ENCODE peak calls at places on chromosome 19, in seven cellular contexts. E is cardiac muscle cell, K is stomach, X is mucosa of descending colon, I is left ventricle myocardium inferior, W is HCT116, Y is neural progenitor cell. B is an unnamed sample. For H3K4me1, the result is how much of the 10 kb centered on the place peaks cover.

GRCh38 chr19:45564131-45564780 is 20.3 kb downstream of the OPA3 start:
- DNase-seq in K (no peak), W (no peak), I (no peak), Y (no peak), E (peak), X (no peak), B (no peak)

GRCh38 chr19:42246143-42246868 is 3.9 kb upstream of the GSK3A start:
- DNase-seq in I (peak), Y (peak), W (no peak), E (peak), X (peak), K (peak), B (peak)

GRCh38 chr19:5696196-5697021 is 6.3 kb downstream of the RPL36 start:
- DNase-seq in X (no peak), Y (no peak), E (no peak), K (no peak), W (no peak), I (no peak), B (peak)

GRCh38 chr19:8519388-8519787 is 5.4 kb upstream of the ZNF414 start:
- DNase-seq in E (no peak), K (no peak), Y (no peak), X (no peak), W (no peak), I (no peak), B (no peak)

GRCh38 chr19:48914181-48914580 is 14.1 kb downstream of the NUCB1 start:
- DNase-seq in K (no peak), E (no peak), W (no peak), I (no peak), Y (no peak), X (no peak), B (no peak)

GRCh38 chr19:20661150-20661819 is at the start of gene ZNF626:
- DNase-seq in K (peak), W (no peak), Y (peak), E (peak), I (peak), X (peak), B (peak)

GRCh38 chr19:27774827-27775226 is 1438.1 kb downstream of the UQCRFS1 start:
- DNase-seq in E (no peak), K (no peak), Y (no peak), X (no peak), W (no peak), I (no peak), B (no peak)

GRCh38 chr19:42078538-42079275 is 2.7 kb downstream of the ZNF574 start:
- DNase-seq in X (no peak), W (no peak), I (no peak), K (no peak), Y (no peak), E (no peak), B (no peak)

GRCh38 chr19:55352040-55352439 is 2.5 kb downstream of the COX6B2 start:
- DNase-seq in X (no peak), W (peak), E (no peak), K (no peak), I (no peak), Y (no peak), B (no peak)
- H3K4me3 ChIP-seq in X (no peak), W (no peak), E (no peak), K (no peak), I (no peak), Y (no peak), B (no peak)

GRCh38 chr19:1019616-1019961 is 1.3 kb downstream of the TMEM259 start:
- DNase-seq in E (no peak), W (no peak), Y (no peak), X (peak), I (no peak), K (no peak), B (peak)
- H3K4me1 ChIP-seq in E (under half), W (under half), Y (under half), X (under half), I (half or more), K (half or more), B (under half)

GRCh38 chr19:50500753-50501151 is 10.2 kb downstream of the JOSD2 start:
- DNase-seq in W (no peak), K (no peak), Y (no peak), I (peak), X (no peak), E (peak), B (peak)

GRCh38 chr19:50501186-50501567 is 9.8 kb downstream of the JOSD2 start:
- DNase-seq in Y (no peak), W (no peak), I (no peak), E (peak), X (peak), K (no peak), B (no peak)

GRCh38 chr19:50501568-50502475 is 9.2 kb downstream of the JOSD2 start:
- DNase-seq in Y (no peak), I (peak), E (peak), W (no peak), K (no peak), X (no peak), B (no peak)

GRCh38 chr19:50498219-50499056 is 12.6 kb downstream of the JOSD2 start:
- DNase-seq in Y (no peak), I (no peak), K (no peak), W (no peak), E (no peak), X (no peak), B (no peak)

DNA sequence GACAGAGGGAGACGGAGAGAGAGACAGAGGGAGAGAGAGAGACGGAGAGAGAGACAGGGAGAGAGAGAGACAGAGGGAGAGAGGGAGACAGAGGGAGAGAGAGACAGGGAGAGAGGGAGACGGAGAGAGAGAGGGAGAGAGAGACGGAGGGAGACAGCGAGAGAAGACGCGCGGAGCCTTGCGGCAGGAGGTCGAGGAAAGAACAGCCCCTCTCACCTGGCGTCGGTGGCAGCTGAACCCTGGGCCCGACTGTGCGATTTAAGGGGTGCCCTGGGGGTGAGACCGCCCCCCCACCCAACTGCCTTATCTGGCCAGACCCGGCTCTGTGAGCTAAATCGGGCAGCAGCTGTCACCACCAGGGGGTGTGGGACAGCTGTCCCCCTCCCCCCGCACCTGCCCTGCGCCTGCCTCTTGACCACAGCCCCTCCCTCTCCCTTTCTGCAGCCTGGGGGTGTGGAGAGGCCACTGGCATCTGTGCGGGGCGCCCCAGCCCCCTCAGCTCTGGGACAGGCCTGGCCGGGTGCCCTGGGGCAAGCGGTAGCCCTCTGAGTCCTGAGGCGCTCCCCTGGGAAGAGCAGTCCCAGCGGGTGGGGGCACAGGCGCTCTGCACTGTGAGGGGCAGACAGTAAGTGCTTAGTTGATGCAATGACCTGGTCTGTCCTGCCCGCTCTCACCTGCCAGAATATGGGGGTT is 10.8 kb downstream of the JOSD2 start:
- DNase-seq in W (no peak), X (no peak), Y (peak), I (peak), E (peak), K (no peak), B (peak)
- TF ChIP-seq CTCF in W (no peak), X (no peak), Y (peak), I (no peak), E (peak), K (no peak), B (no peak)

DNA sequence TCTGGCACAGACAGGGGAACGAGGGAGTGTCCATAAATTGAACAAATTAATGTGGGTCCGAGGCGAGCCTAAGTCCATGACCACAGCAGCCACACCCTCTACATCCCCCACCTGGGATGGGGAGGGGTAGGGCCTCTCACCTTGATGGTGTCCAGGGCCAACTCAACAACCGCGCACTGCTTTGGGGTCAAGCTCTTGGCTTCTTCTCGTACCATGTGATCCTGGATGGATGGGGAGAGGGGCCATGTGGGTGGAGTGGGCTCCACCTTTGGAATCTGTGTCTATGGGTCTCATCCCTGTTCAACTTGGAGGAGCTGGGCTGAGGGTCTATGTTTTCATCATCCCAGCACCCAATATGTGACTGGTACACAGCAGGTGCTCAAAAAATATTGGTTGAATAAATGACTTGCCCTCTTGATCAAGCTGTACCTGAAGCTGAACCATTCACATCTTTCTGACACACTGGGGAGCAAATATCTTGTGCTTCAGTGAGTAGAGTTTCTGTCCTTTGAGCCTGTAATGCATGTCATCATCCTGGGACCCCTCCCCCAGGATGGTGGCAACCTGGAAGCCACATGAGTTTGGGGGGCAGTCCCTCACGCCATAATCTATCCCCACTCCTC is 62.9 kb downstream of the COLGALT1 start:
- DNase-seq in X (no peak), Y (no peak), E (no peak), W (no peak), K (no peak), I (no peak), B (no peak)
- H3K4me3 ChIP-seq in X (no peak), Y (no peak), E (no peak), W (no peak), K (no peak), I (no peak), B (no peak)

GRCh38 chr19:15303105-15303780 is 29.1 kb downstream of the BRD4 start:
- DNase-seq in Y (no peak), W (no peak), E (no peak), K (no peak), I (no peak), X (no peak), B (no peak)

GRCh38 chr19:15305582-15306334 is 26.6 kb downstream of the BRD4 start:
- DNase-seq in K (no peak), I (no peak), Y (no peak), W (no peak), E (no peak), X (no peak), B (no peak)

GRCh38 chr19:15304140-15304705 is 28.1 kb downstream of the BRD4 start:
- DNase-seq in E (peak), X (no peak), I (peak), W (no peak), K (no peak), Y (no peak), B (no peak)

GRCh38 chr19:15307169-15307568 is 25.2 kb downstream of the BRD4 start:
- DNase-seq in Y (no peak), E (no peak), I (no peak), W (no peak), X (no peak), K (no peak), B (no peak)
- H3K4me1 ChIP-seq in Y (under half), E (under half), I (half or more), W (under half), X (under half), K (half or more), B (half or more)

GRCh38 chr19:17998827-17999150 is 9.2 kb upstream of the ARRDC2 start:
- DNase-seq in I (no peak), E (no peak), K (no peak), Y (no peak), W (no peak), X (no peak), B (no peak)

GRCh38 chr19:17996826-17997316 is 11.1 kb upstream of the ARRDC2 start:
- DNase-seq in K (peak), X (peak), E (peak), Y (peak), I (peak), W (peak), B (peak)

GRCh38 chr19:17999685-18000479 is 8.1 kb upstream of the ARRDC2 start:
- DNase-seq in I (no peak), Y (no peak), W (no peak), K (no peak), X (peak), E (no peak), B (no peak)

GRCh38 chr19:18000480-18000980 is 7.4 kb upstream of the ARRDC2 start:
- DNase-seq in Y (peak), K (no peak), E (no peak), W (no peak), X (no peak), I (no peak), B (no peak)

GRCh38 chr19:17997969-17998826 is 9.8 kb upstream of the ARRDC2 start:
- DNase-seq in Y (peak), K (peak), X (peak), W (peak), E (no peak), I (no peak), B (peak)
- TF ChIP-seq CTCF in Y (peak), K (no peak), X (no peak), W (peak), E (no peak), I (no peak), B (no peak)

GRCh38 chr19:47661161-47661560 is 52.1 kb upstream of the EHD2 start:
- DNase-seq in W (no peak), E (no peak), K (no peak), I (no peak), Y (no peak), X (no peak), B (peak)

GRCh38 chr19:47663911-47664771 is 49.1 kb upstream of the EHD2 start:
- DNase-seq in I (peak), E (peak), K (peak), X (peak), Y (no peak), W (no peak), B (peak)

GRCh38 chr19:47661571-47661970 is 51.7 kb upstream of the EHD2 start:
- DNase-seq in K (no peak), E (no peak), I (no peak), Y (no peak), W (no peak), X (no peak), B (no peak)

GRCh38 chr19:47660435-47660832 is 51.5 kb downstream of the BICRA start:
- DNase-seq in Y (no peak), I (no peak), X (no peak), W (peak), K (no peak), E (no peak), B (no peak)

DNA sequence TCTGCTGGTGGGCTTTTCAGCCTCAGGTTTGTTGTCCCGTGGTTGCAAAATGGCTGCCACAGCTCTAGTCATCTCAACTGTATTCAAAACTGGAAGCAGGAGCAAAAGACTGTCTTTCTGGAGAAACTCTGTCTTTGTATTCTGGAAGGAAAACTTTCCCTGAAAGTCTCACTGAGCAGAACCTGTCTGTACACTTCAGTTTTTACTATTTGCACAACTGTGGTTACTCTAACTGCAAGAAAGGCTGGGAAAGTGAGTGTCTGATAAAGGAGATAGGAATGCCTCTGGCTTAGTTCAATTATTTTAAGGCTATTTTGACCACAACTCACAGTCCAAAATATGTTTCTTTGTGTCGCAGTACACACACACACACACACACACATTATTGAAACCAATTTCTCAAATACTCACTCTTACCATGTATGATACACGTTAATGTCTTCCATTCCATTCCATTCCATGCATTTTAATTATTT is 49.7 kb upstream of the EHD2 start:
- DNase-seq in I (no peak), X (no peak), Y (no peak), K (no peak), E (no peak), W (no peak), B (no peak)
- H3K4me3 ChIP-seq in I (peak), X (no peak), Y (no peak), K (no peak), E (no peak), W (no peak), B (no peak)

B was measured in pancreas.